ENCODE peak calls at places on chromosome X, in five cellular contexts. X, O, Q, I and B are unnamed samples.

GRCh38 chrX:54182194-54182863 is 725 bp downstream of the FAM120C start:
- DNase-seq in Q (peak; percentile 39), X (peak; percentile 25), O (peak; percentile 53), I (peak; percentile 66), B (peak; percentile 47)

GRCh38 chrX:119981286-119982070 is 37.9 kb upstream of the NKAP start:
- DNase-seq in I (peak; percentile 47), Q (peak; percentile 51), O (peak; percentile 49), X (peak; percentile 36), B (peak; percentile 7)

GRCh38 chrX:30301977-30302376 is 7.2 kb downstream of the NR0B1 start:
- DNase-seq in I (peak; percentile 30), X (no peak), O (no peak), Q (no peak), B (no peak)

GRCh38 chrX:44828008-44828605 is 15.7 kb upstream of the DUSP21 start:
- DNase-seq in O (no peak), Q (no peak), X (no peak), I (peak; percentile 69), B (peak; percentile 24)

GRCh38 chrX:136879001-136879667 is 1.4 kb downstream of the RBMX start:
- DNase-seq in I (no peak), X (no peak), O (no peak), Q (no peak), B (no peak)

GRCh38 chrX:68851082-68851481 is 22.3 kb downstream of the EFNB1 start:
- DNase-seq in X (no peak), I (no peak), Q (no peak), O (no peak), B (no peak)

GRCh38 chrX:31717474-31717873 is 645.6 kb upstream of the FTHL17 start:
- DNase-seq in I (no peak), X (no peak), O (no peak), Q (no peak), B (no peak)

GRCh38 chrX:133415276-133416105 is at the start of gene GPC4:
- DNase-seq in O (peak; percentile 79), X (peak; percentile 73), Q (no peak), I (peak; percentile 15), B (no peak)

GRCh38 chrX:18793601-18794089 is 86.2 kb downstream of the PPEF1 start:
- DNase-seq in O (peak; percentile 35), Q (peak; percentile 52), I (peak; percentile 75), X (peak; percentile 8), B (peak; percentile 46)

GRCh38 chrX:135396109-135396508 is 25.6 kb upstream of the SMIM10L2A start:
- DNase-seq in O (no peak), I (peak; percentile 5), Q (no peak), X (no peak), B (peak; percentile 75)

GRCh38 chrX:14529288-14529989 is at the start of gene GLRA2:
- DNase-seq in I (peak; percentile 1), Q (peak; percentile 3), O (peak; percentile 56), X (peak; percentile 52), B (no peak)

GRCh38 chrX:120213438-120214265 is 37.0 kb upstream of the ZBTB33 start:
- DNase-seq in O (peak; percentile 72), Q (peak; percentile 61), X (peak; percentile 63), I (peak; percentile 57), B (peak; percentile 67)

GRCh38 chrX:70253377-70254062 is 6.5 kb downstream of the P2RY4 start:
- DNase-seq in Q (no peak), I (no peak), O (no peak), X (no peak), B (no peak)

GRCh38 chrX:21638311-21638710 is 19.8 kb downstream of the KLHL34 start:
- DNase-seq in I (no peak), O (no peak), Q (no peak), X (no peak), B (no peak)

GRCh38 chrX:37504991-37505390 is 66.5 kb upstream of the LANCL3 start:
- DNase-seq in X (no peak), Q (no peak), I (no peak), O (no peak), B (no peak)

GRCh38 chrX:110317079-110317819 is 636 bp downstream of the AMMECR1 start:
- DNase-seq in I (peak; percentile 2), Q (peak; percentile 36), X (peak; percentile 15), O (peak; percentile 47), B (peak; percentile 6)

GRCh38 chrX:8864151-8864550 is 63.0 kb upstream of the FAM9A start:
- DNase-seq in I (no peak), X (no peak), Q (no peak), O (no peak), B (no peak)

GRCh38 chrX:68937581-68937980 is 108.8 kb downstream of the EFNB1 start:
- DNase-seq in O (no peak), X (no peak), Q (no peak), I (no peak), B (no peak)

GRCh38 chrX:38172596-38172995 is 48.1 kb downstream of the SRPX start:
- DNase-seq in O (no peak), Q (no peak), X (no peak), I (no peak), B (no peak)

GRCh38 chrX:11655282-11655985 is 10.3 kb downstream of the ARHGAP6 start:
- DNase-seq in X (no peak), O (no peak), I (no peak), Q (no peak), B (no peak)

GRCh38 chrX:100647739-100648138 is 3.7 kb downstream of the SRPX2 start:
- DNase-seq in Q (no peak), X (no peak), I (no peak), O (no peak), B (peak; percentile 21)

GRCh38 chrX:44061940-44062339 is 88.8 kb upstream of the NDP start:
- DNase-seq in X (no peak), I (no peak), Q (no peak), O (no peak), B (no peak)

GRCh38 chrX:31500920-31501319 is 429.1 kb upstream of the FTHL17 start:
- DNase-seq in Q (no peak), X (no peak), I (no peak), O (no peak), B (peak; percentile 9)

GRCh38 chrX:15988661-15989603 is 134.3 kb upstream of the AP1S2 start:
- DNase-seq in X (no peak), Q (no peak), I (peak; percentile 2), O (no peak), B (peak; percentile 74)

GRCh38 chrX:16155586-16155985 is 11.7 kb upstream of the MAGEB17 start:
- DNase-seq in Q (no peak), X (no peak), O (no peak), I (no peak), B (no peak)

GRCh38 chrX:38804481-38805293 is 3.4 kb downstream of the MID1IP1 start:
- DNase-seq in Q (no peak), X (peak; percentile 12), I (peak; percentile 40), O (peak; percentile 45), B (peak; percentile 22)

GRCh38 chrX:110146521-110146920 is 143.6 kb downstream of the TMEM164 start:
- DNase-seq in Q (peak; percentile 63), X (peak; percentile 12), O (peak; percentile 45), I (peak; percentile 52), B (peak; percentile 36)

GRCh38 chrX:68417651-68418050 is 15.6 kb downstream of the OPHN1 start:
- DNase-seq in Q (no peak), I (no peak), O (no peak), X (no peak), B (no peak)

GRCh38 chrX:65034641-65035450 is 58.6 kb upstream of the ZC4H2 start:
- DNase-seq in O (peak; percentile 79), X (peak; percentile 85), Q (peak; percentile 88), I (peak; percentile 58), B (peak; percentile 53)

GRCh38 chrX:122777766-122778165 is 406.3 kb upstream of the GRIA3 start:
- DNase-seq in O (no peak), X (no peak), Q (no peak), I (no peak), B (no peak)

GRCh38 chrX:37347420-37347819 is 1.7 kb upstream of the PRRG1 start:
- DNase-seq in Q (no peak), I (no peak), O (no peak), X (no peak), B (no peak)

GRCh38 chrX:3576886-3577516 is 136.4 kb downstream of the PRKX start:
- DNase-seq in I (no peak), O (no peak), X (no peak), Q (no peak), B (no peak)

GRCh38 chrX:23317799-23318724 is 16.6 kb upstream of the PTCHD1 start:
- DNase-seq in X (peak; percentile 57), Q (peak; percentile 68), I (peak; percentile 13), O (peak; percentile 79), B (peak; percentile 19)

GRCh38 chrX:27439771-27440170 is 23.4 kb downstream of the PPP4R3C start:
- DNase-seq in I (no peak), Q (no peak), X (no peak), O (no peak), B (peak; percentile 70)

DNA sequence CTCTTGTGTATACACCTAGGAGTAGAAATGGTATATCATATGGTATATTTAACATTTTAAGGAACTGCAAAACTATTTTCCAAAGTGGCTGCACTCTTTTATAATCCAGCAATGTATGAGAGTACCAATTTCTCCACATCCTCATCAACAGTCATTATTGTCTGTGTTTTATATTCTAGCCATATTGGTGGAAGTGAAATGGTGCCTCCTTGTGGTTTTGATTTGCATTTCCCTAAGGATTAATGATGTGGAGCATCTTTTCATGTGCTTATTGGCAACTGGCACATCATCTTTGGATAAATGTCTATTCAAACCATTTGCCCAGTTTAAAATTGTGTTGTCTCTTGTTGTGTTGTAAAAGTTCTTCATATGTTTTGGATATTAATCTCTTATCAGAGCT is 9.6 kb downstream of the BMP15 start:
- DNase-seq in O (no peak), Q (no peak), X (no peak), I (peak; percentile 16), B (peak; percentile 46)
- TF ChIP-seq JUN in O (no peak), Q (no peak), X (no peak), I (no peak), B (no peak)

GRCh38 chrX:20354505-20354904 is 87.8 kb upstream of the RPS6KA3 start:
- DNase-seq in I (no peak), O (no peak), X (no peak), Q (no peak), B (no peak)
- TF ChIP-seq JUN in I (no peak), O (no peak), X (no peak), Q (no peak), B (no peak)

GRCh38 chrX:121405826-121406225 is 358.4 kb downstream of the GLUD2 start:
- DNase-seq in Q (no peak), O (no peak), I (no peak), X (no peak), B (no peak)
- TF ChIP-seq JUN in Q (no peak), O (no peak), I (no peak), X (no peak), B (no peak)

DNA sequence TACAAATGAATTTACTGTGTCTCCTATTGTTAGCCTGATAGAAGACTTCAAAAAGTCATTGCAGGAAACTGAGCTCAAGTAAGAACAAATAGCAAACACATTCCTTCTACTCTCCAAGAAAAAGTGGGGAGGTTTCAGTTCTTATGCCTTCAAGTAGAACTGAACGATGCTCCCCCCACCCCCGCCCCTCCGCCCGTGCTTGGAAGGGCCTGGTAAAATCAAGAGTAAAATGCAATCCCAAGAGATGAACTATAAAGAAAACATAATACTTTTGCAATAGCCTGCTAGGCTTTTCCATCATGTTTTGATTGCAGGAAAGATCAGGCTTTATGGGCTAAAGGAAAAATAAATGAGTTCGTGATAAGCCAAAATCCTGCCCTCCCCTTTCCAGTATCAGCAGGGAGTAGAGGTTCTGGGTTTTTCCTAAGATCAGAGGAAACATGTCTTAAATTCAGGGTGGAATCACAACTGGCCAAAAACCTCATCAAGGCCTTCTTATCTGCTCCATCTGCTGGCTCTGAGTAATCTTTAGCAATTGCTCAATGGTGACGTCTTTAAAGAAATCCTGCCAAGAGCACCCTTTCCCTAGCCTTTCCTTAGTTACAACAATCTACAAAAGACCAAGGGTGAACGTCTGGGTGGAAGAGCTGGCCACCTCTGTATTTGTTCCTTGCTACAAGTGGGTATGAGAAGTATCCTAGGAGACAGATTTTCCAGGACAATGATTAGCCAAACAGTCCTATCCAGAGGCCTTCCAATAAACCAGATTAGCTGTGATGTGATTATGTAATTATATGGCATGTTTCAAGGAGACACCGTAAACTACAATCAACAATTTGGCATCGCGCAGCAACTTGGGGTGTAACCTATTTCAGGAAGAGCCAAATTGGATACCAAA is 66.3 kb upstream of the FAM9C start:
- DNase-seq in O (no peak), Q (no peak), I (peak; percentile 99), X (no peak), B (peak; percentile 89)
- TF ChIP-seq JUN in O (no peak), Q (peak; percentile 85), I (peak; percentile 89), X (no peak), B (peak; percentile 77)